ENCODE peak calls at places on chromosome 4, in eight cellular contexts. A, B, Z, F, K, O, G and U are unnamed samples.

GRCh38 chr4:84583871-84584373 is 995 bp downstream of the CDS1 start:
- DNase-seq in A (peak; percentile 3), B (no peak), Z (no peak), F (no peak), K (no peak), O (peak; percentile 37), G (no peak), U (no peak)

GRCh38 chr4:187770345-187770744 is 225.2 kb upstream of the ZFP42 start:
- DNase-seq in A (peak; percentile 2), B (no peak), Z (no peak), F (no peak), K (no peak), O (no peak), G (no peak), U (no peak)

GRCh38 chr4:163332526-163333405 is at the start of gene NPY1R:
- DNase-seq in A (peak; percentile 91), B (peak; percentile 49), Z (peak; percentile 71), F (peak; percentile 47), K (peak; percentile 24), O (peak; percentile 86), G (peak; percentile 65), U (peak; percentile 51)

GRCh38 chr4:110514889-110515479 is 39.0 kb downstream of the ENPEP start:
- DNase-seq in A (peak; percentile 78), B (no peak), Z (no peak), F (no peak), K (no peak), O (peak; percentile 52), G (no peak), U (no peak)

GRCh38 chr4:138158746-138159297 is 83.3 kb downstream of the SLC7A11 start:
- DNase-seq in A (peak; percentile 38), B (no peak), Z (no peak), F (no peak), K (no peak), O (peak; percentile 91), G (no peak), U (peak; percentile 56)

GRCh38 chr4:93648258-93648657 is 180.3 kb upstream of the ATOH1 start:
- DNase-seq in A (no peak), B (no peak), Z (no peak), F (no peak), K (peak; percentile 20), O (no peak), G (no peak), U (no peak)

GRCh38 chr4:15677507-15677988 is 4.1 kb upstream of the FAM200B start:
- DNase-seq in A (peak; percentile 25), B (no peak), Z (no peak), F (no peak), K (no peak), O (peak; percentile 47), G (peak; percentile 36), U (no peak)

GRCh38 chr4:118718511-118719170 is 33.4 kb downstream of the METTL14 start:
- DNase-seq in A (no peak), B (no peak), Z (no peak), F (no peak), K (no peak), O (no peak), G (no peak), U (no peak)

GRCh38 chr4:188819243-188819642 is 680.0 kb downstream of the TRIML1 start:
- DNase-seq in A (no peak), B (no peak), Z (no peak), F (no peak), K (no peak), O (peak; percentile 26), G (no peak), U (no peak)

GRCh38 chr4:43391084-43391483 is 498.6 kb downstream of the GRXCR1 start:
- DNase-seq in A (no peak), B (no peak), Z (no peak), F (no peak), K (no peak), O (no peak), G (no peak), U (no peak)

DNA sequence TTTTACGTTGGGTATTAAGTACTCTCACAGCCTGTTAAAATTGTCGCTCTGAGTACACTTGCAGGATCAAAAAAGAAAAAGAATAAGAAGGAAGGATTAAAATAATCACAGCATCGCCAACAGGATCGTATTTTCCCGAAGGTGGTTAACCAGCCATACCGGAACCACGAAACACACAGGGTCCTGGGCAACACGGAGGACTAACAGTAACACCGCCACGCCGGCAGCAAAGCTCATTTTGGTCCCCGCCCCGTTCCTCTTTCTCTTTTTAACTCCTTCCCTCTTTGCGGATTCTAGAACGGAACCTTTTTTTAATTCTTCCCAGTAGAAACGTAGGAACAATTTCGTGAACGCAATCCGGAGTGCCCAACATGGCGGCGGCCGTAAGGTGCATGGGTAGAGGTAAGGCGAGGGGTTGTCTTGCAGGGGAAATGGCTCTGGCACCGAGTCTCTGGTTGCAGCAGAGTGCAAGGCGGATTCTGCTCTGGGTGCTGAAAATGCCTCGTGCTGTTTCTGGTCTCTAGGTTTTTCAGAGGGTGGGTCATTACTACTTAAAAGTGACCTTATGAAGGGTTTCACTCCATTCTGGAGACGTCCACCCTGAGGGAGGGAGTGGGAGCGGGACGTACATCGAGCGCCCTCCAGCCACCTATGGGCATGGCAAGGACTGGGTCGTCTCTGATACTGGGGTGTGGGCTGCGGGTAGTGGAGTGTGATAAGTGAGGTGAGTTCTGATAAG is at the start of gene MRPL1:
- DNase-seq in A (peak; percentile 92), B (peak; percentile 83), Z (peak; percentile 94), F (peak; percentile 89), K (peak; percentile 86), O (peak; percentile 97), G (peak; percentile 93), U (peak; percentile 87)
- TF ChIP-seq CTCF in A (no peak), B (no peak), Z (no peak), F (no peak), K (peak; percentile 21), O (no peak), G (peak; percentile 7), U (no peak)

DNA sequence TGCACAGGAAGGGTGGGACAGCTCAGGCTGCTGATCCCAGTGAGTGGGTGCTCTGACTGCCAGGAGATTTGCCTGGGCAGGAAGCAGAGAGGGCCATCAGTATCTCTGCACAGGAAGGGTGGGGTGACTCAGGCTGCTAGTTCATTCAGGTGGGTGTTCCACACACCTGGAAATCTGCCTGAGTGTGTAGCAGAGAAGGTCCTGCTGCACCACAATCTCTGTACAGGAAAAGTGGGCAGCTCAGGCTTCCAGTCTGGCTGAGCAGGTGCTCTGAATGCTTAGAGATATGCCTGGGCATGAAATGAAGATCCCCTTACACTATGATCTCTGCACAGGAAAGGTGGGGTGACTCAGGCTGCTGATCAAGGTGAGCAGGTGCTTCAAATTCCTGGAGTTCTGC is 61.0 kb downstream of the ZNF518B start:
- DNase-seq in A (no peak), B (no peak), Z (no peak), F (no peak), K (no peak), O (no peak), G (no peak), U (no peak)
- TF ChIP-seq CTCF in A (no peak), B (no peak), Z (no peak), F (no peak), K (no peak), O (no peak), G (no peak), U (no peak)

GRCh38 chr4:140719022-140719421 is 37.2 kb downstream of the TBC1D9 start:
- DNase-seq in A (peak; percentile 47), B (no peak), Z (no peak), F (no peak), K (no peak), O (peak; percentile 52), G (no peak), U (no peak)
- TF ChIP-seq CTCF in A (no peak), B (no peak), Z (no peak), F (no peak), K (no peak), O (no peak), G (no peak), U (no peak)

GRCh38 chr4:173793937-173794510 is 264.0 kb upstream of the HAND2 start:
- DNase-seq in A (no peak), B (no peak), Z (no peak), F (no peak), K (no peak), O (peak; percentile 3), G (no peak), U (no peak)

GRCh38 chr4:173797296-173797695 is 267.3 kb upstream of the HAND2 start:
- DNase-seq in A (no peak), B (no peak), Z (no peak), F (no peak), K (no peak), O (no peak), G (no peak), U (no peak)

GRCh38 chr4:173794662-173795061 is 264.6 kb upstream of the HAND2 start:
- DNase-seq in A (peak; percentile 79), B (no peak), Z (no peak), F (no peak), K (no peak), O (peak; percentile 37), G (no peak), U (no peak)
- TF ChIP-seq CTCF in A (no peak), B (no peak), Z (no peak), F (no peak), K (no peak), O (no peak), G (no peak), U (no peak)

GRCh38 chr4:52665592-52665991 is 6.5 kb upstream of the USP46 start:
- DNase-seq in A (no peak), B (no peak), Z (no peak), F (no peak), K (no peak), O (no peak), G (no peak), U (no peak)

GRCh38 chr4:52670121-52670520 is 11.0 kb upstream of the USP46 start:
- DNase-seq in A (no peak), B (no peak), Z (no peak), F (no peak), K (no peak), O (no peak), G (no peak), U (no peak)

DNA sequence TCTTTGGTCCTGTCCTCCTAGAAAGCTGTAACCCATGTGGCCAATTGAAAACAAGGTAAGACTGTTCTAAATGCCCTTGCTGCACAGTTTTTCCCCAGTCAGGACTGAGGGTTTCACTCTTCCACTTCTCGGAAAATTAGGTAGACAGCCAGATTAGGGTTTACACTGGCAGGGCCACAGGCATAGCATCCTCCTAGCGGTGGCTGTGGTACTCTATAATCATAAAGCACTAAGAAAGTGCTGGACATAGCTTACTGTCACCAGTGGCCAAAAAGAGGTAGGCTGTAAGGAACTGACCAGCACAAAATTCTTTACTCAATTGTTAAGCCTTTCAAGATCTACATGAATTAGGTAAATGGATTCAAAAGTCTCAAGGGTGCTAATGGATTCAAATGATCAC is 11.6 kb upstream of the USP46 start:
- DNase-seq in A (no peak), B (no peak), Z (no peak), F (no peak), K (no peak), O (peak; percentile 11), G (no peak), U (no peak)
- TF ChIP-seq CTCF in A (no peak), B (no peak), Z (no peak), F (no peak), K (no peak), O (no peak), G (no peak), U (no peak)

DNA sequence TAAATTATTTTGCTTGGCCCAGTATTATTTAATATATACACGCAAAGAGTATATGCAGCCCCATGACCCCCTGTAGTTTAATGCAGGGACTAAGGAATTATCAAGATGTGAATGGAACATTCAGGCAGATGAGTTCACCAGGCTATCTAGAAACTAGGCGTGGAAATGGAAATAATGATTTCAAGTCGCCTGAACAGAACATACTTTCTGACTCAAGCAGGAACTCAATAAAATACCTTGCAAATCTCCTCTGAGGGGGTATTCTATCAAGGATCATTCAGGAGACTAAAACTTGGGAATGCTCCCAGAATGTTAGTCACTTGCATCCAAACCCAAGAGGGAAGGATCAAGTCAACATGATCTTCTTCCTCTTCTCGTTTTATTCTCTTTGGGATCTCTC is 59.6 kb upstream of the RASSF6 start:
- DNase-seq in A (peak; percentile 21), B (no peak), Z (no peak), F (no peak), K (no peak), O (peak; percentile 71), G (no peak), U (no peak)
- TF ChIP-seq CTCF in A (no peak), B (no peak), Z (no peak), F (no peak), K (no peak), O (no peak), G (no peak), U (no peak)